ENCODE peak calls at places on chromosomes 13 and 19, in five cellular contexts. One of them, this sample, is unnamed.

GRCh38 chr13:89401209-89401810 is 1730.1 kb downstream of the SLITRK5 start:
- DNase-seq in CD8-positive, alpha-beta T cell: no peak
- DNase-seq in psoas muscle: no peak
- DNase-seq in aorta: no peak
- DNase-seq in left ventricle myocardium inferior: no peak
- DNase-seq in this sample: no peak

GRCh38 chr13:114101325-114101821 is 31.1 kb downstream of the RASA3 start:
- DNase-seq in CD8-positive, alpha-beta T cell: no peak
- DNase-seq in aorta: peak; percentile 61
- DNase-seq in psoas muscle: peak; percentile 46
- DNase-seq in left ventricle myocardium inferior: no peak
- DNase-seq in this sample: no peak

GRCh38 chr19:18417250-18418033 is 1.8 kb upstream of the SSBP4 start:
- DNase-seq in aorta: peak; percentile 94
- DNase-seq in psoas muscle: peak; percentile 84
- DNase-seq in left ventricle myocardium inferior: peak; percentile 88
- DNase-seq in CD8-positive, alpha-beta T cell: no peak
- DNase-seq in this sample: no peak

GRCh38 chr13:99237981-99238662 is 20.1 kb downstream of the GPR18 start:
- DNase-seq in CD8-positive, alpha-beta T cell: no peak
- DNase-seq in psoas muscle: no peak
- DNase-seq in left ventricle myocardium inferior: no peak
- DNase-seq in aorta: no peak
- DNase-seq in this sample: no peak

GRCh38 chr19:495440-496332 is 600 bp upstream of the MADCAM1 start:
- DNase-seq in aorta: no peak
- DNase-seq in CD8-positive, alpha-beta T cell: peak; percentile 60
- DNase-seq in left ventricle myocardium inferior: no peak
- DNase-seq in psoas muscle: peak; percentile 31
- DNase-seq in this sample: no peak

GRCh38 chr13:98313938-98314292 is 136.8 kb upstream of the RNF113B start:
- DNase-seq in left ventricle myocardium inferior: no peak
- DNase-seq in CD8-positive, alpha-beta T cell: no peak
- DNase-seq in aorta: no peak
- DNase-seq in psoas muscle: no peak
- DNase-seq in this sample: no peak

GRCh38 chr13:74290324-74290773 is 156.1 kb upstream of the KLF12 start:
- DNase-seq in left ventricle myocardium inferior: no peak
- DNase-seq in psoas muscle: no peak
- DNase-seq in CD8-positive, alpha-beta T cell: no peak
- DNase-seq in aorta: no peak
- DNase-seq in this sample: peak; percentile 11

GRCh38 chr19:5145521-5146511 is 176.9 kb downstream of the KDM4B start:
- DNase-seq in CD8-positive, alpha-beta T cell: no peak
- DNase-seq in left ventricle myocardium inferior: peak; percentile 11
- DNase-seq in psoas muscle: peak; percentile 10
- DNase-seq in aorta: peak; percentile 50
- DNase-seq in this sample: no peak

GRCh38 chr13:66329988-66330429 is 900.1 kb downstream of the PCDH9 start:
- DNase-seq in left ventricle myocardium inferior: no peak
- DNase-seq in CD8-positive, alpha-beta T cell: no peak
- DNase-seq in aorta: no peak
- DNase-seq in psoas muscle: no peak
- DNase-seq in this sample: no peak

GRCh38 chr19:8366961-8367326 is 3.0 kb downstream of the ANGPTL4 start:
- DNase-seq in left ventricle myocardium inferior: no peak
- DNase-seq in psoas muscle: peak; percentile 77
- DNase-seq in aorta: no peak
- DNase-seq in CD8-positive, alpha-beta T cell: no peak
- DNase-seq in this sample: no peak
- H3K4me3 ChIP-seq in left ventricle myocardium inferior: peak overlapping the region; percentile 80
- H3K4me3 ChIP-seq in psoas muscle: peak overlapping the region; percentile 84
- H3K4me3 ChIP-seq in aorta: no peak overlapping the region
- H3K4me3 ChIP-seq in CD8-positive, alpha-beta T cell: no peak overlapping the region
- H3K4me3 ChIP-seq in this sample: no peak overlapping the region

GRCh38 chr13:29436291-29436690 is 159.2 kb downstream of the SLC7A1 start:
- DNase-seq in left ventricle myocardium inferior: no peak
- DNase-seq in aorta: no peak
- DNase-seq in psoas muscle: no peak
- DNase-seq in CD8-positive, alpha-beta T cell: no peak
- DNase-seq in this sample: no peak
- H3K4me1 ChIP-seq in left ventricle myocardium inferior: peaks cover 84% of the 10 kb centered on the region
- H3K4me1 ChIP-seq in aorta: peaks cover 19% of the 10 kb centered on the region
- H3K4me1 ChIP-seq in psoas muscle: peaks cover 29% of the 10 kb centered on the region
- H3K4me1 ChIP-seq in CD8-positive, alpha-beta T cell: no peaks in the 10 kb centered on the region
- H3K4me1 ChIP-seq in this sample: no peaks in the 10 kb centered on the region

DNA sequence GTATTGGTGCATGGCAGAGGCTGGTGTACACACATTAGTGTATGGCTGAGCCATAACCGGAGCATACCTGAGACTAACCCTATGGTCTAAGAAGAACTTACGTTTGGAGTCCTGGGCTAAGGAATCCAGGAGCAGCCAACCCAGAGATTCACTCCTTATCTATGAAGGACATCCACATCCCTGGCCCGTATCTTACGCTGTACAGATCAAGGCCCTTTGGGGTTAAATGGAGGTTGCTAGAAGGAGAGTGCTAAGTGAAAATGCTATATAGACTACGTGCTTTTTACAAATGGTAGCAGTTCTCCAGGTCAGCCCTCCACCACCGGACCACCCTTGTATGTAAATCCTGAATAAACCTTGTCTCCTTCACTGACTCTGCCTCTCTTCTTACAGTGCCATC is 1.9 kb upstream of the SUGT1 start:
- DNase-seq in psoas muscle: no peak
- DNase-seq in CD8-positive, alpha-beta T cell: no peak
- DNase-seq in left ventricle myocardium inferior: no peak
- DNase-seq in aorta: no peak
- DNase-seq in this sample: no peak
- H3K4me3 ChIP-seq in psoas muscle: peak overlapping the region; percentile 91
- H3K4me3 ChIP-seq in CD8-positive, alpha-beta T cell: no peak overlapping the region
- H3K4me3 ChIP-seq in left ventricle myocardium inferior: peak overlapping the region; percentile 92
- H3K4me3 ChIP-seq in aorta: peak overlapping the region; percentile 1
- H3K4me3 ChIP-seq in this sample: no peak overlapping the region

DNA sequence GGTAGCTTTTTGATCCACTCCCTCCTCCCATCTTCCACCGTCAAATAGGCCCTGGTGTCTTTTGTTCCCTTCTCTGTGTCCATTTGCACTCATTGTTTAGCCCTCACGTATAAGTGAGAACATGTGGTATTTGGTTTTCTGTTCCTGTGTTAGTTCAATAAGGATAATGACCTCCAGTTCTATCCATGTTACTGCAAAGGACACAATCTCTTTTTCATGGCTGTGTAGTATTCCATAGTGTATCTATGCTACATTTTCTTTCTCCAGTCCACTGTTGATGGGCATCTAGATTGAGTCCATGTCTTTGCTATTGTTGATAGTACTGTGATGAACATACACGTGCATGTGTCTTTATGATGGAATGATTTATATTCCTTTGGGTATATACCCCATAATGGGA is 136.0 kb upstream of the USP29 start:
- DNase-seq in aorta: no peak
- DNase-seq in left ventricle myocardium inferior: no peak
- DNase-seq in CD8-positive, alpha-beta T cell: no peak
- DNase-seq in psoas muscle: no peak
- DNase-seq in this sample: no peak
- H3K4me1 ChIP-seq in aorta: no peaks in the 10 kb centered on the region
- H3K4me1 ChIP-seq in left ventricle myocardium inferior: no peaks in the 10 kb centered on the region
- H3K4me1 ChIP-seq in CD8-positive, alpha-beta T cell: no peaks in the 10 kb centered on the region
- H3K4me1 ChIP-seq in psoas muscle: no peaks in the 10 kb centered on the region
- H3K4me1 ChIP-seq in this sample: no peaks in the 10 kb centered on the region

GRCh38 chr19:35931161-35931873 is 4.9 kb upstream of the LRFN3 start:
- DNase-seq in left ventricle myocardium inferior: peak; percentile 99
- DNase-seq in aorta: peak; percentile 100
- DNase-seq in CD8-positive, alpha-beta T cell: peak; percentile 99
- DNase-seq in psoas muscle: peak; percentile 99
- DNase-seq in this sample: peak; percentile 99

GRCh38 chr19:35932291-35932936 is 3.8 kb upstream of the LRFN3 start:
- DNase-seq in left ventricle myocardium inferior: no peak
- DNase-seq in psoas muscle: no peak
- DNase-seq in CD8-positive, alpha-beta T cell: no peak
- DNase-seq in aorta: no peak
- DNase-seq in this sample: no peak

GRCh38 chr19:35935911-35936737 is at the start of gene LRFN3:
- DNase-seq in CD8-positive, alpha-beta T cell: peak; percentile 73
- DNase-seq in psoas muscle: peak; percentile 74
- DNase-seq in left ventricle myocardium inferior: peak; percentile 78
- DNase-seq in aorta: peak; percentile 82
- DNase-seq in this sample: peak; percentile 20

GRCh38 chr19:35928507-35928906 is 7.7 kb upstream of the LRFN3 start:
- DNase-seq in psoas muscle: no peak
- DNase-seq in left ventricle myocardium inferior: no peak
- DNase-seq in CD8-positive, alpha-beta T cell: no peak
- DNase-seq in aorta: no peak
- DNase-seq in this sample: no peak

GRCh38 chr19:35931874-35932202 is 4.3 kb upstream of the LRFN3 start:
- DNase-seq in aorta: no peak
- DNase-seq in left ventricle myocardium inferior: no peak
- DNase-seq in psoas muscle: no peak
- DNase-seq in CD8-positive, alpha-beta T cell: no peak
- DNase-seq in this sample: no peak
- H3K4me3 ChIP-seq in aorta: no peak overlapping the region
- H3K4me3 ChIP-seq in left ventricle myocardium inferior: peak overlapping the region; percentile 42
- H3K4me3 ChIP-seq in psoas muscle: peak overlapping the region; percentile 54
- H3K4me3 ChIP-seq in CD8-positive, alpha-beta T cell: no peak overlapping the region
- H3K4me3 ChIP-seq in this sample: no peak overlapping the region

GRCh38 chr19:14116918-14117578 is 514 bp downstream of the PRKACA start:
- DNase-seq in left ventricle myocardium inferior: peak; percentile 42
- DNase-seq in CD8-positive, alpha-beta T cell: peak; percentile 52
- DNase-seq in aorta: peak; percentile 68
- DNase-seq in psoas muscle: peak; percentile 63
- DNase-seq in this sample: no peak

GRCh38 chr19:14117668-14118164 is at the start of gene PRKACA:
- DNase-seq in aorta: peak; percentile 100
- DNase-seq in left ventricle myocardium inferior: peak; percentile 99
- DNase-seq in CD8-positive, alpha-beta T cell: peak; percentile 99
- DNase-seq in psoas muscle: peak; percentile 100
- DNase-seq in this sample: peak; percentile 98

GRCh38 chr19:14114854-14115253 is 2.7 kb downstream of the PRKACA start:
- DNase-seq in psoas muscle: peak; percentile 71
- DNase-seq in CD8-positive, alpha-beta T cell: peak; percentile 62
- DNase-seq in left ventricle myocardium inferior: peak; percentile 67
- DNase-seq in aorta: peak; percentile 78
- DNase-seq in this sample: peak; percentile 29

GRCh38 chr19:14115761-14116160 is 1.8 kb downstream of the PRKACA start:
- DNase-seq in aorta: no peak
- DNase-seq in psoas muscle: no peak
- DNase-seq in CD8-positive, alpha-beta T cell: no peak
- DNase-seq in left ventricle myocardium inferior: no peak
- DNase-seq in this sample: no peak

GRCh38 chr19:14116525-14116917 is 1.0 kb downstream of the PRKACA start:
- DNase-seq in psoas muscle: no peak
- DNase-seq in aorta: no peak
- DNase-seq in left ventricle myocardium inferior: no peak
- DNase-seq in CD8-positive, alpha-beta T cell: no peak
- DNase-seq in this sample: no peak
- H3K4me1 ChIP-seq in psoas muscle: peaks cover 66% of the 10 kb centered on the region
- H3K4me1 ChIP-seq in aorta: no peaks in the 10 kb centered on the region
- H3K4me1 ChIP-seq in left ventricle myocardium inferior: peaks cover 82% of the 10 kb centered on the region
- H3K4me1 ChIP-seq in CD8-positive, alpha-beta T cell: peaks cover 48% of the 10 kb centered on the region
- H3K4me1 ChIP-seq in this sample: peaks cover 34% of the 10 kb centered on the region